ENCODE peak calls at places on chromosomes 5 and 9, in eight cellular contexts. V is cardiac fibroblast, B is H7, M is IMR-90, P is neural progenitor cell, I is tibial artery, R is AG04449, U is heart right ventricle. X is an unnamed sample.

GRCh38 chr5:59357421-59357977 is 536.0 kb downstream of the PDE4D start:
- DNase-seq in V (peak), B (no peak), M (peak), P (peak), I (no peak), R (no peak), U (peak), X (peak)

GRCh38 chr5:95262933-95263660 is 21.8 kb downstream of the MCTP1 start:
- DNase-seq in V (no peak), B (no peak), M (no peak), P (no peak), I (no peak), R (no peak), U (no peak), X (no peak)

GRCh38 chr9:106843361-106843760 is 19.6 kb upstream of the ZNF462 start:
- DNase-seq in V (no peak), B (no peak), M (no peak), P (no peak), I (no peak), R (no peak), U (no peak), X (peak)

GRCh38 chr9:93576296-93577044 is at the start of gene PHF2:
- DNase-seq in V (no peak), B (peak), M (no peak), P (peak), I (no peak), R (no peak), U (no peak), X (peak)

GRCh38 chr9:132125944-132126720 is 35.7 kb upstream of the NTNG2 start:
- DNase-seq in V (no peak), B (peak), M (no peak), P (no peak), I (no peak), R (no peak), U (no peak), X (no peak)

GRCh38 chr5:18202147-18202546 is 567.9 kb downstream of the TAF11L14 start:
- DNase-seq in V (no peak), B (no peak), M (no peak), P (no peak), I (no peak), R (no peak), U (no peak), X (no peak)

GRCh38 chr9:90290716-90291485 is 351.7 kb downstream of the DIRAS2 start:
- DNase-seq in V (no peak), B (no peak), M (peak), P (no peak), I (no peak), R (no peak), U (no peak), X (peak)

GRCh38 chr5:131530706-131531331 is 104.2 kb downstream of the RAPGEF6 start:
- DNase-seq in V (peak), B (no peak), M (peak), P (no peak), I (no peak), R (no peak), U (no peak), X (no peak)

GRCh38 chr5:81854915-81855314 is 104.0 kb upstream of the SSBP2 start:
- DNase-seq in V (peak), B (no peak), M (no peak), P (no peak), I (no peak), R (no peak), U (no peak), X (no peak)

GRCh38 chr9:37626708-37627293 is 24.0 kb upstream of the FRMPD1 start:
- DNase-seq in V (no peak), B (no peak), M (no peak), P (no peak), I (no peak), R (no peak), U (no peak), X (no peak)

GRCh38 chr9:120212153-120212852 is 367.7 kb downstream of the CDK5RAP2 start:
- DNase-seq in V (no peak), B (no peak), M (no peak), P (no peak), I (no peak), R (no peak), U (no peak), X (no peak)

GRCh38 chr5:160506006-160507004 is 84.7 kb downstream of the PTTG1 start:
- DNase-seq in V (peak), B (peak), M (peak), P (peak), I (peak), R (no peak), U (peak), X (no peak)

GRCh38 chr5:8875722-8876121 is 670.2 kb downstream of the SEMA5A start:
- DNase-seq in V (no peak), B (no peak), M (no peak), P (no peak), I (no peak), R (no peak), U (no peak), X (no peak)

GRCh38 chr9:18036364-18036896 is 437.5 kb upstream of the ADAMTSL1 start:
- DNase-seq in V (no peak), B (no peak), M (no peak), P (no peak), I (no peak), R (no peak), U (no peak), X (peak)

GRCh38 chr9:93183663-93184438 is at the start of gene WNK2:
- DNase-seq in V (peak), B (peak), M (no peak), P (peak), I (no peak), R (no peak), U (no peak), X (peak)

GRCh38 chr5:154197801-154198461 is 7.4 kb downstream of the GALNT10 start:
- DNase-seq in V (peak), B (no peak), M (peak), P (no peak), I (no peak), R (no peak), U (no peak), X (peak)

GRCh38 chr9:112705773-112706427 is 12.0 kb downstream of the INIP start:
- DNase-seq in V (peak), B (peak), M (peak), P (peak), I (no peak), R (no peak), U (peak), X (peak)

GRCh38 chr9:86202338-86202882 is 57.0 kb downstream of the C9orf153 start:
- DNase-seq in V (peak), B (peak), M (peak), P (peak), I (no peak), R (peak), U (peak), X (peak)

GRCh38 chr9:126638571-126639132 is 24.9 kb downstream of the LMX1B start:
- DNase-seq in V (no peak), B (peak), M (no peak), P (peak), I (no peak), R (no peak), U (no peak), X (peak)

GRCh38 chr9:36964791-36965190 is 69.3 kb downstream of the PAX5 start:
- DNase-seq in V (no peak), B (no peak), M (no peak), P (no peak), I (no peak), R (no peak), U (no peak), X (no peak)

GRCh38 chr5:96565843-96566242 is 96.3 kb upstream of the CAST start:
- DNase-seq in V (peak), B (peak), M (peak), P (peak), I (no peak), R (no peak), U (no peak), X (peak)

GRCh38 chr5:131521252-131521651 is 113.8 kb downstream of the RAPGEF6 start:
- DNase-seq in V (peak), B (no peak), M (peak), P (no peak), I (no peak), R (peak), U (no peak), X (no peak)

GRCh38 chr5:141880961-141881801 is 3.0 kb upstream of the PCDH1 start:
- DNase-seq in V (peak), B (no peak), M (no peak), P (peak), I (no peak), R (no peak), U (peak), X (no peak)

GRCh38 chr5:172881691-172882370 is 47.8 kb downstream of the ERGIC1 start:
- DNase-seq in V (peak), B (no peak), M (peak), P (no peak), I (peak), R (no peak), U (no peak), X (no peak)

GRCh38 chr9:134981001-134981400 is 63.3 kb upstream of the FCN1 start:
- DNase-seq in V (no peak), B (no peak), M (no peak), P (no peak), I (no peak), R (no peak), U (no peak), X (no peak)

GRCh38 chr9:122444366-122444765 is 33.4 kb downstream of the OR1J1 start:
- DNase-seq in V (peak), B (no peak), M (peak), P (no peak), I (no peak), R (no peak), U (no peak), X (peak)

GRCh38 chr5:174837919-174838902 is 113.8 kb downstream of the MSX2 start:
- DNase-seq in V (peak), B (peak), M (peak), P (peak), I (peak), R (peak), U (no peak), X (peak)

GRCh38 chr5:18043344-18043743 is 409.1 kb downstream of the TAF11L14 start:
- DNase-seq in V (no peak), B (peak), M (no peak), P (no peak), I (no peak), R (no peak), U (no peak), X (no peak)

GRCh38 chr5:142312399-142312798 is 12.4 kb downstream of the SPRY4 start:
- DNase-seq in V (no peak), B (peak), M (no peak), P (no peak), I (no peak), R (no peak), U (no peak), X (no peak)

GRCh38 chr5:122385786-122386185 is 73.7 kb downstream of the SNCAIP start:
- DNase-seq in V (no peak), B (no peak), M (peak), P (no peak), I (no peak), R (no peak), U (no peak), X (no peak)

GRCh38 chr9:121741198-121741918 is 89.9 kb downstream of the DAB2IP start:
- DNase-seq in V (no peak), B (no peak), M (no peak), P (peak), I (no peak), R (no peak), U (no peak), X (peak)

GRCh38 chr5:107893642-107894041 is 222.9 kb upstream of the EFNA5 start:
- DNase-seq in V (peak), B (no peak), M (peak), P (no peak), I (no peak), R (no peak), U (no peak), X (no peak)

GRCh38 chr5:14148890-14149671 is 5.9 kb downstream of the TRIO start:
- DNase-seq in V (no peak), B (peak), M (no peak), P (no peak), I (no peak), R (no peak), U (no peak), X (no peak)
- H3K4me3 ChIP-seq in V (peak), B (no peak), M (no peak), P (no peak), I (no peak), R (peak), U (no peak), X (no peak)

GRCh38 chr9:76905661-76905983 is 292 bp downstream of the PRUNE2 start:
- DNase-seq in V (no peak), B (peak), M (no peak), P (no peak), I (no peak), R (no peak), U (no peak), X (no peak)

GRCh38 chr9:76905984-76906861 is at the start of gene PRUNE2:
- DNase-seq in V (peak), B (peak), M (peak), P (peak), I (peak), R (peak), U (peak), X (peak)

GRCh38 chr9:76902395-76902794 is 3.5 kb downstream of the PRUNE2 start:
- DNase-seq in V (no peak), B (no peak), M (no peak), P (no peak), I (no peak), R (no peak), U (no peak), X (no peak)

GRCh38 chr9:76901801-76902200 is 4.1 kb downstream of the PRUNE2 start:
- DNase-seq in V (no peak), B (no peak), M (no peak), P (no peak), I (no peak), R (no peak), U (no peak), X (no peak)

DNA sequence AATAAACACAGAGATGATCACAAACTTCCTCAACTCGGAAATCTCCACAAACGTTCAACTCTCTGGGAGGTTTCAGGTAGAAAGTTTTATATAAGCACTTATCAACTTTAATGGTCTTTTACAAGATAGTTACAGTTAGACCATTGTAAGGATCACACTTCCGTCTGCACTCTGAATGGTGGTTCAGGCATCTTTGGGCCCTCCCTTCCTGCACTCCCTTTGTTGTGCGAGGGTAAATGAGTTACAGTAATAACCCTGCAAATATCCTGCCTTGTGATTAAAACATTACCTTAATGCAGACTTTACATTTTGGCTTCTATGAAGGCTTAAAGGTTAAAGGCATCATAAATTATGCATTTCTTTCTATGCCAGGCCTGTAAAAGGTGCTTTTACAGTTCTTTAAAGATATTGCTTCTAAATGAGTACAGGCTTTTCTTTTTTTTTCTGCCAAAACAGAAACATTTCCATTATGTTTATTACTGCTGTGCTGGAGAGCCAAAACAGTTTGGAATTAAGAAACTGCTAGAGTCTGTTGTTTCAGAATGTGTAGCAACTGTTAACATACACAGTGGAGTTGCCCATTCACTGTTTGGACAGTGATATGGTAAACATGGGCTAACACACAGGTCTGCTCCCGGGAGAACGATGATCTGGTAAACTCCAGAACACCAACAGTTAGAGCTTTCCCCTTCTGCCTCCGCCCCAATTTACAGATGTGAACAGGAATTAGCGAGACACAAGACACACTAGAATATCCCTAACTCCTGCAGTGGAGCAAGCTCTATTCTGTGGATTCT is 1.1 kb downstream of the PRUNE2 start:
- DNase-seq in V (no peak), B (no peak), M (no peak), P (no peak), I (no peak), R (no peak), U (no peak), X (no peak)
- H3K4me3 ChIP-seq in V (peak), B (peak), M (peak), P (peak), I (peak), R (peak), U (peak), X (peak)

GRCh38 chr5:143352691-143353090 is 50.8 kb downstream of the NR3C1 start:
- DNase-seq in V (no peak), B (no peak), M (no peak), P (no peak), I (no peak), R (no peak), U (no peak), X (no peak)

GRCh38 chr5:143356855-143357254 is 46.6 kb downstream of the NR3C1 start:
- DNase-seq in V (no peak), B (no peak), M (no peak), P (no peak), I (no peak), R (no peak), U (no peak), X (no peak)

GRCh38 chr5:143355710-143356109 is 47.8 kb downstream of the NR3C1 start:
- DNase-seq in V (peak), B (no peak), M (peak), P (no peak), I (peak), R (peak), U (peak), X (peak)

GRCh38 chr5:143350790-143351603 is 52.5 kb downstream of the NR3C1 start:
- DNase-seq in V (peak), B (no peak), M (peak), P (no peak), I (no peak), R (peak), U (no peak), X (no peak)

DNA sequence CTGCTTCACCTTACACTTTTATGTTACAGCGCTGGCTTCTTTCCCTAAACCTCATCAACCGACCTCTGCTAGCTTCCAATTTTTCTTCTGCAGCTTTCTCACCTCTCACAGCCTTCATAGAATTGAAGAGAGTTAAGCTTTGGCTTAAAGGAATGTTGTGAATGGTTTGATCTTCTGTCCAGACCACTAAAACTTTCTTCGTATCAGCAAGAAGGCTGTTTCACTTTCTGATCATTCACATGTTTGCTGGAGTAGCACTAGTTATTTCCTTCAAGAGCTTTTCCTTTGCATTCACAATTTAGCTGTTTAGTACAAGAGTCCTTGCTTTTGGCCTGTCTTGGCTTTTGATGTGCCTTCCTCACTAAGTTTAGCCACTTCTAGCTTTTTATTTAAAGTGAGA is 49.5 kb downstream of the NR3C1 start:
- DNase-seq in V (no peak), B (no peak), M (no peak), P (no peak), I (no peak), R (no peak), U (no peak), X (no peak)
- H3K4me3 ChIP-seq in V (no peak), B (no peak), M (no peak), P (no peak), I (no peak), R (no peak), U (no peak), X (no peak)

GRCh38 chr5:32709789-32710334 is 1.3 kb upstream of the NPR3 start:
- DNase-seq in V (peak), B (peak), M (peak), P (peak), I (peak), R (no peak), U (peak), X (peak)
- H3K4me3 ChIP-seq in V (peak), B (peak), M (peak), P (peak), I (peak), R (peak), U (peak), X (peak)

DNA sequence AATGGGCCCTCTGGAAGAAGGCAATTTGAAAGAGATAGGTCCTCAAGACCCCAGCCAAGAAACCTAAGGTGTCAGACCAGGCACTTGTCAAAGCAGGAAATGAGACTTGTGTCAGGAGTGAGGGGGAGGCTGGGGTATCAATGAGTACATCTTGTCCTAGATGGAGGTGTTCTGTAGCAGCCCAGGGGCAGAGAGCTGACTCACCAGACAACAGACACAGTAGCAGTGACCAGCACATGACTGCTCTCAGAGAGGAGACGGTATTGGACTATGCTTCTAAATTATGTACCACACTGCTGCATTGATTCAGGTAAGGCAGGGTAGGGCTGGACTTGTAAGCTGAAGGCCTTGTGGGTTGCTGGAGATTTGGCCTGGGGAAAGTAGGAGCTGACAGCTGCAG is 551.2 kb upstream of the KLF4 start:
- DNase-seq in V (peak), B (no peak), M (peak), P (no peak), I (no peak), R (no peak), U (no peak), X (no peak)
- H3K4me3 ChIP-seq in V (no peak), B (no peak), M (no peak), P (no peak), I (no peak), R (no peak), U (no peak), X (no peak)

GRCh38 chr9:136118367-136119258 is at the start of gene TMEM250:
- DNase-seq in V (peak), B (peak), M (peak), P (peak), I (peak), R (peak), U (peak), X (peak)

GRCh38 chr9:136121801-136122200 is 3.1 kb upstream of the TMEM250 start:
- DNase-seq in V (no peak), B (no peak), M (no peak), P (no peak), I (no peak), R (no peak), U (no peak), X (no peak)

GRCh38 chr9:136120438-136120844 is 1.8 kb upstream of the TMEM250 start:
- DNase-seq in V (no peak), B (no peak), M (no peak), P (no peak), I (no peak), R (no peak), U (no peak), X (no peak)

GRCh38 chr9:136119259-136120118 is 814 bp upstream of the TMEM250 start:
- DNase-seq in V (peak), B (peak), M (peak), P (peak), I (no peak), R (no peak), U (no peak), X (peak)

GRCh38 chr9:136120119-136120393 is 1.4 kb upstream of the TMEM250 start:
- DNase-seq in V (no peak), B (no peak), M (no peak), P (no peak), I (no peak), R (no peak), U (no peak), X (no peak)
- H3K4me3 ChIP-seq in V (no peak), B (no peak), M (no peak), P (no peak), I (peak), R (peak), U (peak), X (no peak)